ENCODE peak calls at places on chromosomes 12 and 14, in eight cellular contexts. B is fibroblast of pulmonary artery, Q is retinal pigment epithelial cell, M is left ventricle myocardium inferior, G is HCT116, L is IMR-90, O is skeletal muscle cell, I is PC-9. D is an unnamed sample.

GRCh38 chr14:22384167-22384549 is 204.9 kb downstream of the DAD1 start:
- DNase-seq in B (no peak), I (no peak), L (no peak), G (no peak), M (no peak), O (no peak), Q (no peak), D (no peak)

GRCh38 chr12:118219106-118219505 is 83.2 kb downstream of the PEBP1 start:
- DNase-seq in B (no peak), M (no peak), Q (no peak), I (no peak), G (no peak), L (no peak), O (no peak), D (no peak)

GRCh38 chr14:77113644-77114043 is 15.6 kb downstream of the CIPC start:
- DNase-seq in O (no peak), Q (no peak), G (no peak), I (no peak), B (no peak), M (peak), L (no peak), D (no peak)

GRCh38 chr14:39435241-39435640 is 3.0 kb upstream of the FBXO33 start:
- DNase-seq in B (no peak), M (no peak), O (no peak), Q (no peak), G (no peak), L (no peak), I (no peak), D (no peak)

GRCh38 chr14:35341454-35342159 is 49.4 kb downstream of the PSMA6 start:
- DNase-seq in O (peak), M (peak), I (peak), B (peak), Q (peak), L (peak), G (peak), D (peak)

GRCh38 chr14:68608235-68608962 is 184.5 kb downstream of the ZFP36L1 start:
- DNase-seq in I (no peak), Q (no peak), L (no peak), B (no peak), G (no peak), O (no peak), M (peak), D (no peak)

GRCh38 chr12:111209779-111210178 is 159.1 kb downstream of the PHETA1 start:
- DNase-seq in M (no peak), L (no peak), B (no peak), Q (no peak), O (no peak), G (no peak), I (no peak), D (no peak)

GRCh38 chr12:81257952-81258551 is 180.2 kb downstream of the ACSS3 start:
- DNase-seq in G (peak), I (no peak), B (peak), L (peak), O (no peak), M (no peak), Q (no peak), D (no peak)

GRCh38 chr12:130949806-130950205 is 3.9 kb upstream of the ADGRD1 start:
- DNase-seq in L (no peak), I (no peak), M (no peak), Q (no peak), O (no peak), B (no peak), G (no peak), D (no peak)

GRCh38 chr14:78075610-78076277 is 94.4 kb upstream of the NRXN3 start:
- DNase-seq in I (no peak), L (no peak), G (no peak), B (no peak), O (no peak), Q (no peak), M (no peak), D (peak)

GRCh38 chr12:39395866-39396265 is 47.1 kb downstream of the KIF21A start:
- DNase-seq in M (no peak), L (no peak), Q (no peak), B (no peak), G (no peak), I (no peak), O (no peak), D (no peak)

GRCh38 chr12:120818416-120818815 is 85.7 kb downstream of the SPPL3 start:
- DNase-seq in O (no peak), B (no peak), G (no peak), L (no peak), I (no peak), M (no peak), Q (no peak), D (no peak)

GRCh38 chr12:114916124-114916523 is 232.1 kb upstream of the TBX3 start:
- DNase-seq in Q (no peak), G (no peak), L (peak), O (peak), M (no peak), I (no peak), B (peak), D (no peak)

GRCh38 chr12:57760347-57760982 is 5.6 kb downstream of the MARCHF9 start:
- DNase-seq in I (no peak), B (no peak), G (no peak), O (no peak), Q (no peak), L (no peak), M (no peak), D (no peak)

GRCh38 chr14:63928744-63929174 is 76.0 kb downstream of the SYNE2 start:
- DNase-seq in G (no peak), M (no peak), I (no peak), Q (no peak), O (no peak), B (peak), L (no peak), D (no peak)

GRCh38 chr14:63938198-63939005 is 85.6 kb downstream of the SYNE2 start:
- DNase-seq in G (no peak), B (peak), I (no peak), Q (no peak), M (no peak), O (no peak), L (peak), D (no peak)

GRCh38 chr14:63939006-63939270 is 86.1 kb downstream of the SYNE2 start:
- DNase-seq in O (no peak), I (no peak), G (no peak), Q (no peak), L (no peak), B (no peak), M (no peak), D (no peak)

GRCh38 chr14:63933701-63934100 is 80.9 kb downstream of the SYNE2 start:
- DNase-seq in M (no peak), L (no peak), O (no peak), G (no peak), B (no peak), Q (no peak), I (no peak), D (no peak)

DNA sequence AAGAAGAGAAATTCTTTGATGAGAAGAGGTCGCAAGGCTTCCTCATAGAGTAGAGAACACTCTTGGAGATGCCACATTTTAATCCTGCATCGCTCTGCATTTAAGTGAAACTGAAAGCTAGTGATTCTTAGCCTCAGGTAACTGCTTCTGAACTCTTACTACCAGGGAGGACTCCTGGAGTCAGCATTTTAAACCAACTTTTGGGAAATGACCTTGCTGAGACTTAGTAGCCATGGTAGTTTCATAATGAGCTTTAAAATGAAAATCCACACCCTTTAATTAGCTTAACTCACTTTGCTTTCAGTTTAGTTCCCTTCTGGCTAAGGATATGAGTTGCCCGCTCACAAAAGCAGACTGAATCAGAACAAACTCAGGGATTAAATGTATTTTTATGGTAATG is 80.3 kb downstream of the SYNE2 start:
- DNase-seq in B (no peak), I (no peak), L (no peak), O (no peak), M (no peak), Q (peak), G (no peak), D (no peak)
- H3K4me3 ChIP-seq in B (no peak), I (no peak), L (no peak), O (no peak), M (no peak), Q (peak), G (no peak), D (no peak)

DNA sequence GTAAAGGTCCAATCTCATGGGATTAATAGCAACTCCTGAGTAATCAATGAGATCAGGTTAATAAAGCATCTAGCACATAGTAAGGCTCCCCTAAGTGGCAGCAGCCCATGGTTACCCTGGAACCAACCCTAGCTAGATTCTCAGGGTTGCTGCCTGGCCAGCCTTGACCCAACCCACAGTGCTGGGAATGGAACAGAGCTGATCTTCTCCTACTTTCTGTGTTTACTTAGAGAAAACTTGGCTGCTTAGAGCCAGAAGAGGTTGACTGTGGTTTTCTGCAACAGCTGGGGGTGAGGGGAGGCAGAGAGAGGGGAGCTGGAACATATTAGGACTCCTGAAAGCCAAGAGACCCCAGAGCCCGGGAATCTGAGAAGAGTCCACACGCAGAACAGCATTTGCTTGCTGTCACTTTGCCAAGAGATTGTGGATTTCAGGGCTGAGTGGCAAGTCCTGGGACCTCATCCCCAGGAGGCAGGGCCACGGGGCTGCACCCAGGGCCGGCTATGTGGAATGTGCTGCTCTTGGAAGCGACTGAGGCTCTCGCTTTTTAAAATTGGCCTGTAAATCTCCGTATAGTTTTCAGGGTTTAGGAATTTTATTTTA is 22.2 kb upstream of the MED13L start:
- DNase-seq in Q (no peak), G (no peak), B (no peak), L (peak), I (no peak), O (no peak), M (no peak), D (peak)
- H3K4me3 ChIP-seq in Q (no peak), G (no peak), B (no peak), L (no peak), I (no peak), O (no peak), M (no peak), D (no peak)

GRCh38 chr12:31586703-31587102 is 4.2 kb downstream of the DENND5B start:
- DNase-seq in M (no peak), O (no peak), G (no peak), Q (no peak), B (no peak), I (no peak), L (no peak), D (no peak)

GRCh38 chr12:31583878-31584277 is 7.1 kb downstream of the DENND5B start:
- DNase-seq in B (no peak), O (no peak), Q (no peak), L (no peak), I (no peak), G (no peak), M (no peak), D (no peak)

GRCh38 chr12:31584782-31585181 is 6.2 kb downstream of the DENND5B start:
- DNase-seq in L (no peak), Q (no peak), G (no peak), M (no peak), O (no peak), I (no peak), B (no peak), D (no peak)

GRCh38 chr12:31585271-31585670 is 5.7 kb downstream of the DENND5B start:
- DNase-seq in Q (peak), O (no peak), M (no peak), B (peak), G (no peak), I (no peak), L (peak), D (no peak)

DNA sequence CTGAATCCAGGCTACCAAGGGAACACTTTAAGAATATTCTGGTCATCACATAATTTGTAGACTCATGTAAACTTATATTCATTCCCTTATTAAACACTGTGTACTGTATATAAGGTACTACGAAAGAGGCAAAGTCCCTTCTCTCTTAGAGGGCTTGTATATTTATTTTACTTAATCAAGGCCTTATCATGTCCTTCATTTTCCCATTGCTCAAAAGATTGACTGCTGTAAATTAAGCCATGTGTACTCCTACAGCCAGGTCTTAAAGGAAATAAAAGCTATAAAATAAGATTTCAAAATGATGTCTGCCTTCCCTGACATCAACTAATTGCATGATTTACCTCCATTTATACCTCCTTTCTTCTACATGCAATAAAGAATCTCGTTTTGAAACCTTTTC is 5.0 kb downstream of the DENND5B start:
- DNase-seq in G (no peak), O (no peak), L (no peak), M (no peak), I (no peak), Q (no peak), B (no peak), D (no peak)
- H3K4me3 ChIP-seq in G (no peak), O (no peak), L (no peak), M (no peak), I (no peak), Q (no peak), B (no peak), D (no peak)

GRCh38 chr12:49537231-49537708 is 1.6 kb upstream of the KCNH3 start:
- DNase-seq in G (no peak), Q (no peak), B (no peak), I (no peak), O (no peak), M (no peak), L (no peak), D (no peak)
- H3K4me3 ChIP-seq in G (no peak), Q (peak), B (peak), I (no peak), O (peak), M (peak), L (peak), D (peak)

DNA sequence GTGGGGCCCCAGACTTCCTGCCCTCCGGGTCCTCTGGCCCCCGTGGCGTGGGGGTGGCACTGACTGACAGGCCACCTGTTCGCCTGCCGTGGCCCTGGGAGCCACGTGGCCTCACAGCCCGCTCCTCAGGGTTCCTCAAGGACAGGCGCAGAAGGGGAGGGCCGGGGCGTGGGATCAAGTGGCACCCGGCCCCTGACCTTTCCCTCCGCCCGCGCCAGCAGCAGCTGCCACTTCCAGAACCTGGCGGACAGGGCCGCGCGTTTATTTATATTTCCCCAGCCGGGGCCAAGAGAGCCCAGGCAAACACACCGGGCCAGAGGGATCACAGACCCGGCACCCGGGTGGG is 92.6 kb downstream of the RFLNA start:
- DNase-seq in O (no peak), L (no peak), G (no peak), Q (no peak), M (peak), I (peak), B (no peak), D (no peak)
- H3K4me3 ChIP-seq in O (peak), L (peak), G (no peak), Q (peak), M (peak), I (peak), B (peak), D (peak)

GRCh38 chr14:71267691-71268090 is 360.4 kb downstream of the PCNX1 start:
- DNase-seq in G (no peak), B (no peak), L (peak), I (no peak), O (no peak), Q (no peak), M (no peak), D (no peak)

GRCh38 chr14:71271166-71271945 is 364.1 kb downstream of the PCNX1 start:
- DNase-seq in L (no peak), G (no peak), B (no peak), I (no peak), Q (no peak), M (no peak), O (no peak), D (no peak)

GRCh38 chr14:71264260-71264659 is 357.0 kb downstream of the PCNX1 start:
- DNase-seq in G (no peak), I (no peak), B (no peak), Q (no peak), L (no peak), M (no peak), O (no peak), D (no peak)

GRCh38 chr14:71262466-71262865 is 355.2 kb downstream of the PCNX1 start:
- DNase-seq in G (no peak), B (no peak), M (no peak), I (no peak), L (no peak), O (no peak), Q (no peak), D (no peak)

GRCh38 chr14:71266994-71267636 is 359.9 kb downstream of the PCNX1 start:
- DNase-seq in M (no peak), B (peak), G (no peak), L (peak), Q (peak), O (peak), I (no peak), D (no peak)
- H3K4me3 ChIP-seq in M (no peak), B (peak), G (no peak), L (no peak), Q (no peak), O (no peak), I (peak), D (no peak)

GRCh38 chr14:64708148-64709004 is 4.2 kb downstream of the PLEKHG3 start:
- DNase-seq in Q (no peak), M (no peak), G (no peak), B (no peak), L (peak), I (peak), O (no peak), D (no peak)
- H3K4me3 ChIP-seq in Q (no peak), M (peak), G (peak), B (no peak), L (no peak), I (no peak), O (no peak), D (no peak)

DNA sequence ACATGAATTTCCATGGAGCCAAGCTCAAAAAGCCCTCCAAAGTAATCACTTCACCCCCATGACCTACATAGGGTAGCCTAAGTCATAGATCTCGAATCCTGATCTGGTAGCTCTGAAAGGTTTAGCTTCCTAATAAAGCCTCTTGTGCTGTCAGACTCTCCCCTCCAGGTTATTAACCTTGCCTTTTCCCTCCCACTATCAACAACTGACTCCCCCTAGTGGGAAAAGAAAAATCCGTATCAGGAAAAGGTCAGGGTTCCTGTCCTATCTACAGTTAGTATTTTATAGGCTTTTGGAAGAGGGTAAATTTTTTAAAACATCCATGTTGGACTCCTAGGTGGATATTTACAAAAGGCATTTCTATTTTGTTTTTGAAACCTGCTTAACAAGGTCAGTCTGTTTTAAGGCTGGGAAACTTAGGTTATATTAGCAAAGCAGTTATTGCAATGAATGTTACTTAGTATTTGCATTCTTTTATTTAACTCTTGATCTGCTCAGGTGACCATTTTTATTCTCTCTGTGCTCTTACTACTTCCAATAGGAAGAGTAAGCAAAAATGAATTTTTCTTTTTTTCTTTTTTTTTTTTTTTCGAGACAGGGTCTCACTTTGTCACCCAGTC is 8.0 kb downstream of the YY1 start:
- DNase-seq in I (no peak), B (peak), L (peak), Q (no peak), M (no peak), G (peak), O (no peak), D (no peak)
- H3K4me3 ChIP-seq in I (no peak), B (no peak), L (no peak), Q (no peak), M (no peak), G (no peak), O (no peak), D (no peak)

DNA sequence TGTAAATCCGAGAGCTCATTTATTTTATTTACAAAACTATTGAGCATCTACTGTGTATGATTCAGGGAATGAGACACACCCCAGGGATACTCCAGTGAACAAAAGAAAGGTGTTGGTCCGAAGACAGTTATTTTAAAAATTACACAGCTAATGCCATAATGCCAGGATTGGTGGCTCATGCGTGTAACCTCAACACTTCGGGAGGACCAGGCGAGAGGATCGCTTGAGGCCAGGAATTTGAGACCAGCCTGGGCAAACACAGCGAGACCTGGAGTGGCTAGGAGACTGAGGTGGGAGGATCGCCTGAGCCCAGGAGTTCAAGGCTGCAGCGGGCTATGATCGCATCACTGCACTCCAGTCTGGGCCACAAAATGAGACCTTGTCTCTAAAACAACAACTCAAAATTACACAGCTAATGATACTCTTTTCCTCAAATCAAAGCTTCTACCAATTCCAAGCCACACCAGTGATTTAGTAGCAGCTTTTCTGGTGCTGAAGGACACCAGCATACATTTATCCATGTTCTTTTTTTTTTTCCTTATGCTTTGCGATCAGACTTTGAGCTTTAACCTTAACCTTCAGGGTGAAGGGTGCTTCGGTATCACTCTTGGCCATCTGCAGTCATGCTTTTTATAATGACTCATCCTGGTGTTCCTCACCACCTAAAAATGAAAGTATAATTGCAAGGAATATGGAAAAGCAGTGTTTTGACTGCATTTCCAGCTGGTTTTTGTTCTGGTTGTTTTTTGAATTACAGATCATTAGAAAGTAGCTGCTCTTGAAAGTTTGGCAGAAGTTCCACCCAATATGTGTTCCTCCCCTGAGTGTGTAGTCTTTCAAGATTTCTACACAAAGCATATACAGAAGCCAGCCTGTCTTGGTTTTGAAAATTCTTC is 1.1 kb upstream of the SLC41A2 start:
- DNase-seq in I (peak), G (no peak), O (no peak), Q (no peak), M (no peak), L (peak), B (peak), D (peak)
- H3K4me3 ChIP-seq in I (peak), G (peak), O (peak), Q (peak), M (peak), L (peak), B (peak), D (peak)

D was measured in testis.